ENCODE peak calls at places on chromosomes 3 and 15, in six cellular contexts. L is amniotic stem cell, B is OCI-M1, J is hepatocyte, H is NCI-H1092, M is fibroblast of the aortic adventitia. O is an unnamed sample.

GRCh38 chr15:58038426-58039106 is 26.9 kb downstream of the ALDH1A2 start:
- DNase-seq in L (no peak), B (no peak), J (peak), H (peak), M (peak), O (peak)

GRCh38 chr3:140186421-140186920 is 251.5 kb downstream of the CLSTN2 start:
- DNase-seq in L (peak), B (no peak), J (peak), H (peak), M (peak), O (peak)

GRCh38 chr3:9820944-9821343 is 10.9 kb downstream of the TTLL3 start:
- DNase-seq in L (peak), B (peak), J (no peak), H (no peak), M (no peak), O (peak)

GRCh38 chr15:39797407-39797806 is 14.8 kb upstream of the FSIP1 start:
- DNase-seq in L (no peak), B (no peak), J (no peak), H (no peak), M (no peak), O (no peak)

GRCh38 chr15:82788496-82788895 is 17.4 kb downstream of the FSD2 start:
- DNase-seq in L (no peak), B (no peak), J (no peak), H (no peak), M (no peak), O (no peak)

GRCh38 chr15:74127255-74127953 is 3.0 kb upstream of the ISLR2 start:
- DNase-seq in L (peak), B (peak), J (peak), H (peak), M (peak), O (peak)

GRCh38 chr15:61946778-61947177 is 113.5 kb downstream of the VPS13C start:
- DNase-seq in L (no peak), B (no peak), J (no peak), H (no peak), M (peak), O (no peak)

GRCh38 chr15:80614711-80615360 is 80.3 kb upstream of the ABHD17C start:
- DNase-seq in L (no peak), B (no peak), J (no peak), H (no peak), M (no peak), O (no peak)

GRCh38 chr15:64857421-64857820 is 15.7 kb downstream of the PLEKHO2 start:
- DNase-seq in L (no peak), B (no peak), J (no peak), H (no peak), M (peak), O (peak)

GRCh38 chr3:196868297-196868661 is 559 bp downstream of the SENP5 start:
- DNase-seq in L (no peak), B (peak), J (peak), H (peak), M (peak), O (peak)

GRCh38 chr15:71109130-71109529 is 6.1 kb upstream of the THSD4 start:
- DNase-seq in L (peak), B (no peak), J (no peak), H (no peak), M (peak), O (no peak)

GRCh38 chr3:71312461-71312860 is 271.1 kb downstream of the FOXP1 start:
- DNase-seq in L (no peak), B (no peak), J (no peak), H (no peak), M (no peak), O (no peak)

GRCh38 chr3:30643763-30644462 is 37.5 kb downstream of the TGFBR2 start:
- DNase-seq in L (no peak), B (no peak), J (no peak), H (no peak), M (no peak), O (no peak)

GRCh38 chr3:10173926-10174435 is 9.3 kb downstream of the IRAK2 start:
- DNase-seq in L (peak), B (peak), J (peak), H (no peak), M (peak), O (no peak)

GRCh38 chr3:38992117-38992779 is 59.5 kb downstream of the SCN11A start:
- DNase-seq in L (no peak), B (peak), J (no peak), H (no peak), M (peak), O (no peak)

GRCh38 chr3:150370129-150370602 is 37.9 kb upstream of the TSC22D2 start:
- DNase-seq in L (peak), B (peak), J (peak), H (no peak), M (peak), O (peak)

GRCh38 chr3:18847583-18848197 is 300.6 kb upstream of the KCNH8 start:
- DNase-seq in L (no peak), B (peak), J (no peak), H (no peak), M (no peak), O (no peak)

GRCh38 chr15:51172190-51172589 is 77.5 kb upstream of the TNFAIP8L3 start:
- DNase-seq in L (no peak), B (no peak), J (no peak), H (no peak), M (peak), O (no peak)

GRCh38 chr3:149536429-149536828 is 61.9 kb downstream of the TM4SF4 start:
- DNase-seq in L (no peak), B (no peak), J (peak), H (peak), M (peak), O (peak)

GRCh38 chr3:182393151-182393550 is 400.2 kb upstream of the ATP11B start:
- DNase-seq in L (no peak), B (no peak), J (no peak), H (no peak), M (no peak), O (no peak)